ENCODE peak calls at places on chromosomes 3 and 15, in eight cellular contexts. One of them, this sample, is unnamed.

GRCh38 chr15:89293012-89293411 is 41.6 kb downstream of the POLG start:
- DNase-seq in hepatocyte: no peak
- DNase-seq in GM23248: no peak
- DNase-seq in IMR-90: peak
- DNase-seq in PC-3: no peak
- DNase-seq in fibroblast of lung: no peak
- DNase-seq in HCT116: no peak
- DNase-seq in A549: peak
- DNase-seq in this sample: no peak

GRCh38 chr3:33426068-33426467 is 14.1 kb downstream of the UBP1 start:
- DNase-seq in HCT116: no peak
- DNase-seq in A549: no peak
- DNase-seq in hepatocyte: no peak
- DNase-seq in IMR-90: no peak
- DNase-seq in fibroblast of lung: no peak
- DNase-seq in GM23248: no peak
- DNase-seq in PC-3: no peak
- DNase-seq in this sample: no peak

GRCh38 chr3:34683851-34684250 is 885.4 kb downstream of the PDCD6IP start:
- DNase-seq in IMR-90: peak
- DNase-seq in hepatocyte: peak
- DNase-seq in PC-3: peak
- DNase-seq in A549: peak
- DNase-seq in fibroblast of lung: peak
- DNase-seq in GM23248: peak
- DNase-seq in HCT116: no peak
- DNase-seq in this sample: peak

GRCh38 chr15:29143293-29143692 is 126.3 kb downstream of the NSMCE3 start:
- DNase-seq in A549: no peak
- DNase-seq in PC-3: no peak
- DNase-seq in HCT116: no peak
- DNase-seq in IMR-90: no peak
- DNase-seq in GM23248: no peak
- DNase-seq in fibroblast of lung: no peak
- DNase-seq in hepatocyte: no peak
- DNase-seq in this sample: no peak

GRCh38 chr15:88191806-88192165 is 64.8 kb downstream of the NTRK3 start:
- DNase-seq in PC-3: no peak
- DNase-seq in hepatocyte: no peak
- DNase-seq in GM23248: no peak
- DNase-seq in IMR-90: no peak
- DNase-seq in fibroblast of lung: no peak
- DNase-seq in A549: no peak
- DNase-seq in HCT116: no peak
- DNase-seq in this sample: no peak

GRCh38 chr3:177740270-177740669 is 543.0 kb upstream of the TBL1XR1 start:
- DNase-seq in IMR-90: no peak
- DNase-seq in A549: no peak
- DNase-seq in HCT116: no peak
- DNase-seq in fibroblast of lung: no peak
- DNase-seq in hepatocyte: no peak
- DNase-seq in PC-3: no peak
- DNase-seq in GM23248: no peak
- DNase-seq in this sample: no peak

GRCh38 chr15:91609231-91609630 is 244.3 kb upstream of the SLCO3A1 start:
- DNase-seq in A549: no peak
- DNase-seq in PC-3: no peak
- DNase-seq in GM23248: no peak
- DNase-seq in HCT116: no peak
- DNase-seq in IMR-90: no peak
- DNase-seq in fibroblast of lung: no peak
- DNase-seq in hepatocyte: no peak
- DNase-seq in this sample: no peak

GRCh38 chr3:50184242-50184978 is 7.0 kb upstream of the GNAT1 start:
- DNase-seq in hepatocyte: no peak
- DNase-seq in fibroblast of lung: no peak
- DNase-seq in A549: no peak
- DNase-seq in IMR-90: no peak
- DNase-seq in PC-3: no peak
- DNase-seq in HCT116: no peak
- DNase-seq in GM23248: no peak
- DNase-seq in this sample: no peak

GRCh38 chr3:149224736-149225594 is 3.3 kb upstream of the CP start:
- DNase-seq in fibroblast of lung: peak
- DNase-seq in A549: peak
- DNase-seq in IMR-90: peak
- DNase-seq in GM23248: peak
- DNase-seq in PC-3: peak
- DNase-seq in hepatocyte: peak
- DNase-seq in HCT116: no peak
- DNase-seq in this sample: no peak

GRCh38 chr15:68271854-68272471 is 5.6 kb upstream of the FEM1B start:
- DNase-seq in fibroblast of lung: peak
- DNase-seq in A549: peak
- DNase-seq in IMR-90: peak
- DNase-seq in HCT116: peak
- DNase-seq in GM23248: peak
- DNase-seq in PC-3: peak
- DNase-seq in hepatocyte: peak
- DNase-seq in this sample: no peak

GRCh38 chr3:14787630-14788029 is 31.1 kb upstream of the FGD5 start:
- DNase-seq in PC-3: no peak
- DNase-seq in hepatocyte: peak
- DNase-seq in HCT116: no peak
- DNase-seq in A549: no peak
- DNase-seq in GM23248: no peak
- DNase-seq in fibroblast of lung: no peak
- DNase-seq in IMR-90: no peak
- DNase-seq in this sample: no peak

GRCh38 chr3:171875923-171876412 is 32.8 kb downstream of the TMEM212 start:
- DNase-seq in PC-3: peak
- DNase-seq in A549: peak
- DNase-seq in GM23248: peak
- DNase-seq in HCT116: no peak
- DNase-seq in hepatocyte: peak
- DNase-seq in IMR-90: peak
- DNase-seq in fibroblast of lung: no peak
- DNase-seq in this sample: no peak

GRCh38 chr3:187679638-187680396 is 9.6 kb upstream of the SST start:
- DNase-seq in GM23248: peak
- DNase-seq in hepatocyte: peak
- DNase-seq in IMR-90: peak
- DNase-seq in A549: peak
- DNase-seq in HCT116: peak
- DNase-seq in fibroblast of lung: peak
- DNase-seq in PC-3: peak
- DNase-seq in this sample: peak

GRCh38 chr3:97232635-97233034 is 418.2 kb downstream of the EPHA6 start:
- DNase-seq in A549: no peak
- DNase-seq in GM23248: no peak
- DNase-seq in PC-3: peak
- DNase-seq in hepatocyte: peak
- DNase-seq in HCT116: no peak
- DNase-seq in IMR-90: no peak
- DNase-seq in fibroblast of lung: no peak
- DNase-seq in this sample: no peak

GRCh38 chr3:97235611-97236315 is 421.4 kb downstream of the EPHA6 start:
- DNase-seq in hepatocyte: no peak
- DNase-seq in HCT116: no peak
- DNase-seq in PC-3: peak
- DNase-seq in GM23248: no peak
- DNase-seq in fibroblast of lung: no peak
- DNase-seq in IMR-90: no peak
- DNase-seq in A549: no peak
- DNase-seq in this sample: no peak

GRCh38 chr3:97230486-97230885 is 416.1 kb downstream of the EPHA6 start:
- DNase-seq in PC-3: peak
- DNase-seq in fibroblast of lung: no peak
- DNase-seq in IMR-90: no peak
- DNase-seq in A549: no peak
- DNase-seq in hepatocyte: no peak
- DNase-seq in HCT116: no peak
- DNase-seq in GM23248: no peak
- DNase-seq in this sample: no peak

DNA sequence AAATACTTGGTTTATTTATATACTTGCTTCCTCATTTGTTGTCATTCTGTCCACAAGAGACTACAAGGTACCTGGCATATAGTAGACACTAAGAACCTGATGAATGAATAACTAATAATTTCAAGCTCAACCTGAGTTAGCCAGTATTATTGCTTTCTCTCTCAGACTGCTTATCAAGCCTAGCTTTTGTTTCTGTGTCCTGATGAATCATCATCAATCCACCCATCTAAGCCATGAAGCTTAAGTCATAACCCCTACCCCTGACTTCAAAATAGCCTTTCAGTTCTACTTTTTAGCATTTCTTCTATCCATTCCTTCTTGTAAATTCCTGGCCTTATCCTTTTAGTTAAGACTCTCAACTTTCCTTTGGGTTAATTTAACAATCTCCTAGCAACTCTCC is 420.8 kb downstream of the EPHA6 start:
- DNase-seq in HCT116: no peak
- DNase-seq in hepatocyte: no peak
- DNase-seq in A549: no peak
- DNase-seq in GM23248: no peak
- DNase-seq in IMR-90: no peak
- DNase-seq in PC-3: no peak
- DNase-seq in fibroblast of lung: no peak
- DNase-seq in this sample: no peak
- H3K4me2 ChIP-seq in HCT116: no peak
- H3K4me2 ChIP-seq in hepatocyte: no peak
- H3K4me2 ChIP-seq in A549: no peak
- H3K4me2 ChIP-seq in GM23248: no peak
- H3K4me2 ChIP-seq in IMR-90: no peak
- H3K4me2 ChIP-seq in PC-3: no peak
- H3K4me2 ChIP-seq in fibroblast of lung: no peak
- H3K4me2 ChIP-seq in this sample: no peak

DNA sequence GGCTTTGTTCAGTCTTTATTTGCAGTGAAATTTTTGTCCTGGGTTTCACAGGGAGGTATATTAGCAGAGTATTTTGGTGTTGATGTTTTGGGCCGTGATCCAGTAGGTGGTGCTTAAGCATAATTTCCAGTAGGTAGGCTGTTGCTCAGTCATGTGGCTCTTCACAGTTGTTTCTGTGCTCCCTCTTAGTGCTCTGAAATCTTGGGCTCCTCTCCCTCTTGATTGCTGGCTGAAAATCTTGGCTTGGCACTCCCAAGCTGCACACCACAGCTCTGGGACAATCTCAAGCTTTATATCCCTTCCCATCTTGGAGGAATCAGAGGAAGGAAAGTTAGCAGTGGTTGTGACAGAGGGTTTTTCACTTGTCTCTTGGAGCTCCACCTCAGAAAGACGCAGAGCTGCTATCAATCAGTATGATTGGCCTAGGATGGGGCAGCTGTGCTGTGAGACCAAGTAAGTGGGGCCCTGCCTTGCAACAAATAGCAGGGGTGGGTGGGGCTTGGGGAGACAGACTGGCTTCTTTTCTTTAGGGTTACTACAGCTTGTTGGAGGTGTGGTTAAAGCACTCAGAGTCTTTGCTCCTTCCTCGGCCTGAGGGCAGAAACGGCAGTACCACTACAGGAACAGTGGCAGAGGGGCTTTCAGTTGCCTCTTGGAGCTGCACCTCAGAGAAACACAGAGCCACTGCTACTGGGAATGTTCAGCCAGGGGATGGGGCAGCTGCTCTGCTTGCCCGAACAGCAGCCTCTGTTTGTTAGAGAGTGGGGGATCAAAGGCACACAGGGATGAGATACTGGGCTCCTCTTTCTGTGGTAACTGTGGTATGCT is 627.0 kb downstream of the SI start:
- DNase-seq in GM23248: peak
- DNase-seq in IMR-90: no peak
- DNase-seq in PC-3: no peak
- DNase-seq in A549: no peak
- DNase-seq in HCT116: no peak
- DNase-seq in hepatocyte: no peak
- DNase-seq in fibroblast of lung: no peak
- DNase-seq in this sample: no peak
- H3K4me2 ChIP-seq in GM23248: peak
- H3K4me2 ChIP-seq in IMR-90: no peak
- H3K4me2 ChIP-seq in PC-3: no peak
- H3K4me2 ChIP-seq in A549: no peak
- H3K4me2 ChIP-seq in HCT116: no peak
- H3K4me2 ChIP-seq in hepatocyte: no peak
- H3K4me2 ChIP-seq in fibroblast of lung: no peak
- H3K4me2 ChIP-seq in this sample: no peak

GRCh38 chr3:138609898-138610266 is 1.3 kb downstream of the FAIM start:
- DNase-seq in A549: no peak
- DNase-seq in fibroblast of lung: no peak
- DNase-seq in IMR-90: no peak
- DNase-seq in hepatocyte: no peak
- DNase-seq in GM23248: no peak
- DNase-seq in PC-3: no peak
- DNase-seq in HCT116: no peak
- DNase-seq in this sample: no peak
- H3K4me2 ChIP-seq in A549: peak
- H3K4me2 ChIP-seq in fibroblast of lung: no peak
- H3K4me2 ChIP-seq in IMR-90: peak
- H3K4me2 ChIP-seq in hepatocyte: peak
- H3K4me2 ChIP-seq in GM23248: peak
- H3K4me2 ChIP-seq in PC-3: peak
- H3K4me2 ChIP-seq in HCT116: peak
- H3K4me2 ChIP-seq in this sample: peak

GRCh38 chr15:85858586-85859375 is 64.1 kb upstream of the KLHL25 start:
- DNase-seq in GM23248: peak
- DNase-seq in PC-3: peak
- DNase-seq in A549: peak
- DNase-seq in IMR-90: peak
- DNase-seq in hepatocyte: peak
- DNase-seq in HCT116: peak
- DNase-seq in fibroblast of lung: peak
- DNase-seq in this sample: peak

GRCh38 chr15:85849946-85850345 is 55.2 kb upstream of the KLHL25 start:
- DNase-seq in hepatocyte: no peak
- DNase-seq in fibroblast of lung: no peak
- DNase-seq in IMR-90: no peak
- DNase-seq in HCT116: no peak
- DNase-seq in PC-3: no peak
- DNase-seq in A549: no peak
- DNase-seq in GM23248: no peak
- DNase-seq in this sample: no peak

GRCh38 chr15:85854345-85855097 is 59.8 kb upstream of the KLHL25 start:
- DNase-seq in HCT116: peak
- DNase-seq in A549: peak
- DNase-seq in GM23248: peak
- DNase-seq in IMR-90: peak
- DNase-seq in PC-3: peak
- DNase-seq in hepatocyte: peak
- DNase-seq in fibroblast of lung: peak
- DNase-seq in this sample: peak

DNA sequence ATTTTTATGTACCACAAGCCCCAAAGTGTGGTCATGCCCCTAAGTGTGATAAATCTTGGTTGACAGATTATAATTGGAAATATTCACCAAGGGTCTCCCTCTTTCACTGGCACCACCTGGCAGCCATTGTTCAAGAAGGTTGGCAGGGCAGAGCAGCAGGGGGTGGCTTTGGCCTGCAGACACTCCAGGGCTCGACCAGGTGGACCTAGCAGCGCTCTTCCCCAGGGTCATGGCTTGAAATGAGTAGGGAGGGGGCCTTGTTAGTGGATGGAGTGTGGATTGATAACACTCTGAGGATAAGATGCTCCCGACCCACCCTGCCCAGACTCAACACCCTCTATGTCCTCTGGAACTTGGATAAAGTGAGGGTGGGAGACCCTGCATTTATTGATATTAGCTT is 58.2 kb upstream of the KLHL25 start:
- DNase-seq in GM23248: no peak
- DNase-seq in fibroblast of lung: no peak
- DNase-seq in HCT116: no peak
- DNase-seq in PC-3: no peak
- DNase-seq in A549: no peak
- DNase-seq in IMR-90: no peak
- DNase-seq in hepatocyte: no peak
- DNase-seq in this sample: no peak
- H3K4me2 ChIP-seq in GM23248: no peak
- H3K4me2 ChIP-seq in fibroblast of lung: no peak
- H3K4me2 ChIP-seq in HCT116: no peak
- H3K4me2 ChIP-seq in PC-3: no peak
- H3K4me2 ChIP-seq in A549: no peak
- H3K4me2 ChIP-seq in IMR-90: no peak
- H3K4me2 ChIP-seq in hepatocyte: no peak
- H3K4me2 ChIP-seq in this sample: no peak